ENCODE peak calls at places on chromosomes 7 and 10, in eight cellular contexts. One of them, this sample, is unnamed.

GRCh38 chr10:99870051-99870730 is 87.8 kb downstream of the ABCC2 start:
- DNase-seq in activated CD8-positive, alpha-beta memory T cell treated with anti-CD3 and anti-CD28 coated beads for 24 hours: peak; percentile 67
- DNase-seq in heart left ventricle: no peak
- DNase-seq in germinal center: no peak
- DNase-seq in T-helper 9 cell: peak; percentile 10
- DNase-seq in substantia nigra: no peak
- DNase-seq in left kidney: no peak
- DNase-seq in GM23248: peak; percentile 17
- DNase-seq in this sample: no peak

GRCh38 chr10:67156239-67156638 is 230.4 kb downstream of the LRRTM3 start:
- DNase-seq in activated CD8-positive, alpha-beta memory T cell treated with anti-CD3 and anti-CD28 coated beads for 24 hours: no peak
- DNase-seq in heart left ventricle: no peak
- DNase-seq in germinal center: no peak
- DNase-seq in T-helper 9 cell: no peak
- DNase-seq in substantia nigra: no peak
- DNase-seq in left kidney: no peak
- DNase-seq in GM23248: no peak
- DNase-seq in this sample: no peak

GRCh38 chr10:73625884-73626753 is 15.2 kb downstream of the MYOZ1 start:
- DNase-seq in activated CD8-positive, alpha-beta memory T cell treated with anti-CD3 and anti-CD28 coated beads for 24 hours: peak; percentile 93
- DNase-seq in heart left ventricle: peak; percentile 92
- DNase-seq in germinal center: peak; percentile 93
- DNase-seq in T-helper 9 cell: peak; percentile 93
- DNase-seq in substantia nigra: peak; percentile 70
- DNase-seq in left kidney: peak; percentile 99
- DNase-seq in GM23248: peak; percentile 99
- DNase-seq in this sample: peak; percentile 90

GRCh38 chr10:24349379-24350110 is 140.6 kb downstream of the KIAA1217 start:
- DNase-seq in activated CD8-positive, alpha-beta memory T cell treated with anti-CD3 and anti-CD28 coated beads for 24 hours: no peak
- DNase-seq in heart left ventricle: no peak
- DNase-seq in germinal center: no peak
- DNase-seq in T-helper 9 cell: no peak
- DNase-seq in substantia nigra: no peak
- DNase-seq in left kidney: peak; percentile 38
- DNase-seq in GM23248: peak; percentile 59
- DNase-seq in this sample: no peak

GRCh38 chr10:94108200-94108599 is 114.5 kb downstream of the PLCE1 start:
- DNase-seq in activated CD8-positive, alpha-beta memory T cell treated with anti-CD3 and anti-CD28 coated beads for 24 hours: no peak
- DNase-seq in heart left ventricle: no peak
- DNase-seq in germinal center: no peak
- DNase-seq in T-helper 9 cell: no peak
- DNase-seq in substantia nigra: no peak
- DNase-seq in left kidney: no peak
- DNase-seq in GM23248: peak; percentile 93
- DNase-seq in this sample: no peak

GRCh38 chr10:49161411-49161997 is 26.7 kb downstream of the TMEM273 start:
- DNase-seq in activated CD8-positive, alpha-beta memory T cell treated with anti-CD3 and anti-CD28 coated beads for 24 hours: peak; percentile 26
- DNase-seq in heart left ventricle: no peak
- DNase-seq in germinal center: no peak
- DNase-seq in T-helper 9 cell: no peak
- DNase-seq in substantia nigra: no peak
- DNase-seq in left kidney: peak; percentile 56
- DNase-seq in GM23248: peak; percentile 83
- DNase-seq in this sample: no peak

GRCh38 chr7:13542451-13542850 is 447.0 kb downstream of the ETV1 start:
- DNase-seq in activated CD8-positive, alpha-beta memory T cell treated with anti-CD3 and anti-CD28 coated beads for 24 hours: no peak
- DNase-seq in heart left ventricle: no peak
- DNase-seq in germinal center: no peak
- DNase-seq in T-helper 9 cell: no peak
- DNase-seq in substantia nigra: no peak
- DNase-seq in left kidney: no peak
- DNase-seq in GM23248: no peak
- DNase-seq in this sample: no peak

GRCh38 chr10:100508691-100509150 is 10.9 kb downstream of the SEC31B start:
- DNase-seq in activated CD8-positive, alpha-beta memory T cell treated with anti-CD3 and anti-CD28 coated beads for 24 hours: peak; percentile 67
- DNase-seq in heart left ventricle: no peak
- DNase-seq in germinal center: peak; percentile 54
- DNase-seq in T-helper 9 cell: no peak
- DNase-seq in substantia nigra: no peak
- DNase-seq in left kidney: peak; percentile 71
- DNase-seq in GM23248: peak; percentile 67
- DNase-seq in this sample: peak; percentile 36

GRCh38 chr10:49463605-49464004 is 67.7 kb upstream of the DRGX start:
- DNase-seq in activated CD8-positive, alpha-beta memory T cell treated with anti-CD3 and anti-CD28 coated beads for 24 hours: no peak
- DNase-seq in heart left ventricle: no peak
- DNase-seq in germinal center: no peak
- DNase-seq in T-helper 9 cell: no peak
- DNase-seq in substantia nigra: no peak
- DNase-seq in left kidney: no peak
- DNase-seq in GM23248: no peak
- DNase-seq in this sample: no peak